ENCODE peak calls at places on chromosomes 11 and 22, in six cellular contexts. N is AG04450; F is cardiac muscle cell; X is naive thymus-derived CD4-positive, alpha-beta T cell; I is A549; Q is effector memory CD4-positive, alpha-beta T cell. K is an unnamed sample. For H3K9me3, the result is how much of the 10 kb centered on the place peaks cover.

GRCh38 chr22:44424867-44425351 is 73.1 kb downstream of the RTL6 start:
- DNase-seq in N (no peak), F (no peak), X (no peak), I (no peak), Q (no peak), K (no peak)

GRCh38 chr11:118276422-118276821 is 12.3 kb upstream of the MPZL2 start:
- DNase-seq in N (no peak), F (no peak), X (no peak), I (no peak), Q (no peak), K (no peak)

GRCh38 chr11:85827768-85828639 is 17.1 kb upstream of the SYTL2 start:
- DNase-seq in N (peak), F (peak), X (peak), I (peak), Q (no peak), K (no peak)

GRCh38 chr11:86518211-86518610 is 143.5 kb downstream of the CCDC81 start:
- DNase-seq in N (no peak), F (no peak), X (no peak), I (no peak), Q (no peak), K (no peak)

GRCh38 chr22:19723990-19724827 is 870 bp downstream of the GP1BB start:
- DNase-seq in N (no peak), F (peak), X (peak), I (no peak), Q (no peak), K (peak)

GRCh38 chr11:9748361-9748970 is 84.6 kb downstream of the SWAP70 start:
- DNase-seq in N (no peak), F (peak), X (peak), I (peak), Q (no peak), K (peak)

GRCh38 chr11:62340269-62340901 is 3.1 kb downstream of the ASRGL1 start:
- DNase-seq in N (no peak), F (peak), X (peak), I (peak), Q (peak), K (peak)

GRCh38 chr11:609355-609811 is 6.4 kb downstream of the IRF7 start:
- DNase-seq in N (no peak), F (no peak), X (no peak), I (no peak), Q (no peak), K (no peak)

GRCh38 chr11:70247042-70247709 is 23.3 kb upstream of the PPFIA1 start:
- DNase-seq in N (no peak), F (no peak), X (no peak), I (no peak), Q (no peak), K (no peak)

GRCh38 chr11:65551572-65552398 is 6.4 kb downstream of the LTBP3 start:
- DNase-seq in N (no peak), F (peak), X (peak), I (peak), Q (peak), K (peak)

GRCh38 chr11:44624761-44625221 is 59.3 kb downstream of the CD82 start:
- DNase-seq in N (no peak), F (no peak), X (no peak), I (no peak), Q (no peak), K (no peak)

GRCh38 chr22:37186228-37186996 is 1.6 kb downstream of the C1QTNF6 start:
- DNase-seq in N (peak), F (peak), X (peak), I (peak), Q (peak), K (peak)

GRCh38 chr11:13091373-13091772 is 82.3 kb downstream of the RASSF10 start:
- DNase-seq in N (no peak), F (no peak), X (no peak), I (no peak), Q (no peak), K (no peak)

GRCh38 chr11:71065794-71066193 is 186.6 kb downstream of the SHANK2 start:
- DNase-seq in N (no peak), F (no peak), X (no peak), I (no peak), Q (no peak), K (no peak)

GRCh38 chr11:48101044-48101733 is 115.4 kb upstream of the OR4B1 start:
- DNase-seq in N (no peak), F (no peak), X (no peak), I (no peak), Q (no peak), K (no peak)

GRCh38 chr22:20542736-20543135 is 35.3 kb downstream of the MED15 start:
- DNase-seq in N (no peak), F (no peak), X (no peak), I (no peak), Q (no peak), K (no peak)

GRCh38 chr11:8099291-8099899 is 18.4 kb downstream of the TUB start:
- DNase-seq in N (peak), F (peak), X (peak), I (peak), Q (peak), K (peak)

GRCh38 chr11:35969089-35970046 is 25.5 kb downstream of the LDLRAD3 start:
- DNase-seq in N (no peak), F (no peak), X (no peak), I (no peak), Q (no peak), K (no peak)

GRCh38 chr22:19477321-19478085 is 1.5 kb downstream of the UFD1 start:
- DNase-seq in N (no peak), F (no peak), X (peak), I (no peak), Q (no peak), K (no peak)

GRCh38 chr11:2994336-2994730 is 2.2 kb upstream of the NAP1L4 start:
- DNase-seq in N (no peak), F (no peak), X (no peak), I (no peak), Q (no peak), K (no peak)

GRCh38 chr11:123546515-123546914 is 107.9 kb downstream of the SCN3B start:
- DNase-seq in N (no peak), F (no peak), X (no peak), I (no peak), Q (no peak), K (no peak)

GRCh38 chr11:7175007-7175406 is 76.7 kb upstream of the SYT9 start:
- DNase-seq in N (no peak), F (no peak), X (no peak), I (no peak), Q (no peak), K (peak)

GRCh38 chr11:84947970-84948600 is 679.1 kb downstream of the DLG2 start:
- DNase-seq in N (no peak), F (peak), X (no peak), I (no peak), Q (no peak), K (no peak)

GRCh38 chr11:126925321-126926093 is 75.1 kb downstream of the KIRREL3 start:
- DNase-seq in N (no peak), F (no peak), X (no peak), I (no peak), Q (no peak), K (no peak)

GRCh38 chr11:120063686-120064340 is 74.1 kb downstream of the TRIM29 start:
- DNase-seq in N (no peak), F (no peak), X (no peak), I (no peak), Q (no peak), K (no peak)

GRCh38 chr11:8032122-8032521 is 45.0 kb downstream of the EIF3F start:
- DNase-seq in N (no peak), F (no peak), X (no peak), I (no peak), Q (no peak), K (no peak)

GRCh38 chr22:44671742-44672141 is 30.3 kb upstream of the PRR5 start:
- DNase-seq in N (no peak), F (no peak), X (no peak), I (no peak), Q (no peak), K (no peak)

GRCh38 chr11:64546176-64546575 is 44.8 kb upstream of the SLC22A12 start:
- DNase-seq in N (no peak), F (no peak), X (no peak), I (no peak), Q (no peak), K (no peak)

GRCh38 chr22:30186048-30186447 is 60.5 kb downstream of the LIF start:
- DNase-seq in N (no peak), F (no peak), X (no peak), I (no peak), Q (no peak), K (no peak)

GRCh38 chr11:128713595-128713994 is 19.7 kb downstream of the FLI1 start:
- DNase-seq in N (no peak), F (no peak), X (no peak), I (no peak), Q (no peak), K (no peak)

GRCh38 chr11:35232961-35233360 is 94.0 kb downstream of the CD44 start:
- DNase-seq in N (peak), F (no peak), X (no peak), I (no peak), Q (no peak), K (no peak)

GRCh38 chr22:44658371-44658953 is 43.5 kb upstream of the PRR5 start:
- DNase-seq in N (no peak), F (no peak), X (no peak), I (no peak), Q (no peak), K (no peak)

GRCh38 chr11:114296190-114296978 is at the start of gene NNMT:
- DNase-seq in N (peak), F (no peak), X (no peak), I (no peak), Q (no peak), K (no peak)

GRCh38 chr11:5228124-5228523 is 1.3 kb upstream of the HBB start:
- DNase-seq in N (no peak), F (no peak), X (no peak), I (no peak), Q (no peak), K (no peak)

GRCh38 chr11:18016789-18017188 is 3.9 kb upstream of the SERGEF start:
- DNase-seq in N (no peak), F (no peak), X (no peak), I (no peak), Q (no peak), K (peak)

GRCh38 chr22:35467788-35468187 is 67.8 kb downstream of the MCM5 start:
- DNase-seq in N (no peak), F (peak), X (no peak), I (no peak), Q (no peak), K (no peak)

GRCh38 chr11:69125861-69126260 is 29.9 kb upstream of the SMIM38 start:
- DNase-seq in N (no peak), F (no peak), X (no peak), I (no peak), Q (no peak), K (no peak)

GRCh38 chr11:62669420-62670161 is 1.9 kb upstream of the UQCC3 start:
- DNase-seq in N (no peak), F (no peak), X (no peak), I (no peak), Q (no peak), K (no peak)

DNA sequence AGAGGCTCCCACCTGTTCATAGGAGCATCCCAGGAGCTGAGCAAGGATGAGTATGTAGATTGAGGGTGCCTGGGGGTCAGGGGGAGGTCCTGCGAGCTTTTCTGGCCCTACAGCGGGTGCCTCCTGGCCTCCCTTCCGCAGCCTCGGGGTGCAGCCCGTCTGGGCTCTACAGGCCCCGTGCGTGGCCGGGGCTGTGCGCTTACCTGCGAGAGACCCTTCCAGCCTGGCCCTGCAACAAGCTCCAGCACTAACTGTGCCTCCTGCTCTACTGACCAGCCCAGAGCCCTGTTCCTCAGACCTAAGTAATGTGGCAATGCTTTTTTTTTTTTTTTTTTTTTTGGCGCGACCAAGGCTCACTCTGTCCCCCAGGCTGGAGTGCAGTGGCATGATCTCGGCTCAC is 1129.1 kb downstream of the BRD1 start:
- DNase-seq in N (no peak), F (no peak), X (no peak), I (no peak), Q (no peak), K (no peak)
- H3K9me3 ChIP-seq in N (half or more), F (under half), X (under half), I (under half), Q (under half), K (under half)

DNA sequence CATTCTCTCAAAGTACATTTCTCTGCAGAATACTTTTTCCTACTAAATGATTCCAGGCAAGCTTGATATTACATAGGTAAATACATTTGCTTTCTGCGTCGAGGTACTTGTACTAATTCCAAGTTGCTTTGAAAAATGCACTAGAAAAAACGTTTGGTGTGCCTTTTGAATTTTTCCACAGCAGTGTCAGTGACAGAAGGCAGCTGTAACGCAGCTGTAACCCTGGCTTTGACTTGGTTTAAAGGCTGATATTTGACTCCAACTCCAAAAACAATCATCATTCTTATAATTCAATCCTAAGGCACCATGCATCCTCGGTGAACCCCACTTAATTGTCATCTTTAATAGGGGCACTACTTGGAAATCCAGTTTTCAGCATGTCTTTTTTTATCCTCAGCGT is 125.0 kb downstream of the MAML2 start:
- DNase-seq in N (no peak), F (no peak), X (no peak), I (no peak), Q (no peak), K (no peak)
- H3K9me3 ChIP-seq in N (under half), F (under half), X (under half), I (under half), Q (under half), K (under half)

GRCh38 chr11:41878158-41878557 is 418.7 kb upstream of the LRRC4C start:
- DNase-seq in N (no peak), F (no peak), X (no peak), I (no peak), Q (no peak), K (no peak)
- H3K9me3 ChIP-seq in N (under half), F (under half), X (under half), I (under half), Q (under half), K (under half)

GRCh38 chr22:48955351-48956311 is 872.0 kb downstream of the BRD1 start:
- DNase-seq in N (no peak), F (no peak), X (no peak), I (no peak), Q (no peak), K (no peak)
- H3K9me3 ChIP-seq in N (half or more), F (under half), X (under half), I (under half), Q (under half), K (under half)

GRCh38 chr22:11616811-11617210 is 3911.2 kb upstream of the OR11H1 start:
- DNase-seq in N (peak), F (no peak), X (no peak), I (no peak), Q (no peak), K (no peak)
- H3K9me3 ChIP-seq in N (half or more), F (under half), X (under half), I (under half), Q (under half), K (under half)

GRCh38 chr11:112785717-112786116 is 175.5 kb upstream of the NCAM1 start:
- DNase-seq in N (no peak), F (no peak), X (no peak), I (no peak), Q (no peak), K (no peak)

GRCh38 chr11:112785104-112785503 is 176.1 kb upstream of the NCAM1 start:
- DNase-seq in N (no peak), F (no peak), X (no peak), I (no peak), Q (no peak), K (no peak)

GRCh38 chr11:112786886-112787530 is 174.2 kb upstream of the NCAM1 start:
- DNase-seq in N (no peak), F (no peak), X (no peak), I (no peak), Q (no peak), K (no peak)

GRCh38 chr11:112784323-112785073 is 176.7 kb upstream of the NCAM1 start:
- DNase-seq in N (no peak), F (peak), X (no peak), I (no peak), Q (no peak), K (no peak)

GRCh38 chr11:112786196-112786595 is 175.0 kb upstream of the NCAM1 start:
- DNase-seq in N (no peak), F (no peak), X (no peak), I (no peak), Q (no peak), K (no peak)
- H3K9me3 ChIP-seq in N (under half), F (under half), X (under half), I (under half), Q (under half), K (under half)

DNA sequence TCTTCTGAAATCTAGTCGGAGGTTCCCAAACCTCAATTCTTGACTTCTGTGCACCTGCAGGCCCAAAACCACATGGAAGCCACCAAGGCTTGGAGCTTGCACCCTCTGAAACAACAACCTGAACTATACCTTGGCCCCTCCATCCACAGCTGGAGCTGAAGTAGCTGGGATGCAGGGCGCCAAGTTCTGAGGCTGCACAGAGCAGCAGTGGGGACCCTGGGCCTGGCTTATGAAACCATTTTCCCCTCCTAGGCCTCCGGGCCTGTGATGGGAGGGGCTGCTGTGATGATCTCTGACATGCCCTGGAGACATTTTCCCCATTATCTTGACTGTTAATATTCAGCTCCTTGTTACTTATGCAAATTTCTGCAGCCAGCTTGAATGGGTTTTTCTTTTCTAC is 38.3 kb upstream of the MMP7 start:
- DNase-seq in N (no peak), F (no peak), X (no peak), I (no peak), Q (no peak), K (no peak)
- H3K9me3 ChIP-seq in N (under half), F (under half), X (under half), I (under half), Q (under half), K (under half)

GRCh38 chr11:134474070-134474860 is 62.2 kb upstream of the B3GAT1 start:
- DNase-seq in N (no peak), F (no peak), X (no peak), I (no peak), Q (no peak), K (no peak)

GRCh38 chr11:134474942-134475341 is 62.9 kb upstream of the B3GAT1 start:
- DNase-seq in N (no peak), F (no peak), X (no peak), I (no peak), Q (no peak), K (no peak)

GRCh38 chr11:134476435-134477021 is 64.5 kb upstream of the B3GAT1 start:
- DNase-seq in N (no peak), F (peak), X (no peak), I (no peak), Q (no peak), K (peak)

GRCh38 chr11:134477486-134477885 is 65.4 kb upstream of the B3GAT1 start:
- DNase-seq in N (no peak), F (no peak), X (no peak), I (no peak), Q (no peak), K (no peak)

GRCh38 chr11:134475951-134476350 is 63.9 kb upstream of the B3GAT1 start:
- DNase-seq in N (no peak), F (no peak), X (no peak), I (no peak), Q (no peak), K (no peak)
- H3K9me3 ChIP-seq in N (half or more), F (under half), X (under half), I (under half), Q (under half), K (under half)

DNA sequence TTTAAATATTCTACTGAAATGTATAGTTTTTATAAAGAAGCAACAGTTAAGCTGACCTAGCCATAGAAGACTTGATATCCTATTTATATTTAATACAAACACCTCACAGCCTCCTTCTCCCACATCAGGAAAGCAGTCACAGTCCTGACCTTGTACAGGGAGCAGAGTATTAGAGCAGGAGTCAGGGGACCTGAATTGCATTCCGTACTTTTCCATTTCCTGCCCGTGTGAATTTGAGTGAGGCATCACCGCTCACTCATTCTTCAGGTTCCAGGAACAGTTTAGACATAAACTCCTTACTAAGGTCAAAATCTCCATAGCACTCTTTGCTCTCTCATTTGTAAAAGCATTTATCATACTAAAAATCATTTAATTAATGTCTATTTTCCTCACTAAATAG is 482.5 kb upstream of the FAT3 start:
- DNase-seq in N (no peak), F (peak), X (no peak), I (no peak), Q (no peak), K (no peak)
- H3K9me3 ChIP-seq in N (under half), F (under half), X (under half), I (under half), Q (under half), K (under half)

GRCh38 chr22:48743601-48744282 is 1083.9 kb downstream of the BRD1 start:
- DNase-seq in N (no peak), F (no peak), X (no peak), I (no peak), Q (no peak), K (no peak)
- H3K9me3 ChIP-seq in N (half or more), F (under half), X (under half), I (under half), Q (under half), K (under half)

K was measured in HAP-1.